ENCODE peak calls at places on chromosomes 11 and 22, in eight cellular contexts. One of them, this sample, is unnamed.

GRCh38 chr11:7587712-7588111 is 73.9 kb downstream of the PPFIBP2 start:
- DNase-seq in stomach: no peak
- DNase-seq in HS-5: no peak
- DNase-seq in small intestine: no peak
- DNase-seq in mesendoderm: no peak
- DNase-seq in nucleus accumbens: no peak
- DNase-seq in MCF 10A: no peak
- DNase-seq in cardiac septum: no peak
- DNase-seq in this sample: no peak

GRCh38 chr11:7514099-7514725 is 413 bp downstream of the PPFIBP2 start:
- DNase-seq in mesendoderm: no peak
- DNase-seq in MCF 10A: no peak
- DNase-seq in nucleus accumbens: no peak
- DNase-seq in stomach: no peak
- DNase-seq in HS-5: no peak
- DNase-seq in small intestine: peak
- DNase-seq in cardiac septum: no peak
- DNase-seq in this sample: no peak

GRCh38 chr11:73478737-73479347 is 102.6 kb downstream of the RELT start:
- DNase-seq in HS-5: no peak
- DNase-seq in small intestine: peak
- DNase-seq in cardiac septum: no peak
- DNase-seq in mesendoderm: peak
- DNase-seq in nucleus accumbens: no peak
- DNase-seq in MCF 10A: peak
- DNase-seq in stomach: no peak
- DNase-seq in this sample: no peak

GRCh38 chr22:41288245-41288946 is 2.4 kb upstream of the RANGAP1 start:
- DNase-seq in cardiac septum: no peak
- DNase-seq in MCF 10A: peak
- DNase-seq in HS-5: peak
- DNase-seq in small intestine: peak
- DNase-seq in stomach: peak
- DNase-seq in mesendoderm: peak
- DNase-seq in nucleus accumbens: no peak
- DNase-seq in this sample: no peak

GRCh38 chr11:98940913-98941312 is 79.8 kb upstream of the CNTN5 start:
- DNase-seq in MCF 10A: peak
- DNase-seq in mesendoderm: peak
- DNase-seq in nucleus accumbens: no peak
- DNase-seq in HS-5: no peak
- DNase-seq in cardiac septum: no peak
- DNase-seq in stomach: no peak
- DNase-seq in small intestine: no peak
- DNase-seq in this sample: no peak

GRCh38 chr11:14625804-14626203 is 17.8 kb upstream of the PDE3B start:
- DNase-seq in cardiac septum: no peak
- DNase-seq in mesendoderm: no peak
- DNase-seq in small intestine: no peak
- DNase-seq in HS-5: no peak
- DNase-seq in nucleus accumbens: no peak
- DNase-seq in stomach: no peak
- DNase-seq in MCF 10A: no peak
- DNase-seq in this sample: no peak

GRCh38 chr22:30872282-30873041 is 96.1 kb downstream of the MORC2 start:
- DNase-seq in HS-5: no peak
- DNase-seq in MCF 10A: no peak
- DNase-seq in stomach: no peak
- DNase-seq in small intestine: no peak
- DNase-seq in cardiac septum: peak
- DNase-seq in mesendoderm: no peak
- DNase-seq in nucleus accumbens: no peak
- DNase-seq in this sample: no peak

GRCh38 chr11:93784935-93785360 is 866 bp downstream of the MED17 start:
- DNase-seq in small intestine: no peak
- DNase-seq in nucleus accumbens: no peak
- DNase-seq in stomach: no peak
- DNase-seq in HS-5: no peak
- DNase-seq in mesendoderm: no peak
- DNase-seq in MCF 10A: no peak
- DNase-seq in cardiac septum: no peak
- DNase-seq in this sample: no peak

GRCh38 chr11:119352857-119353260 is 6.4 kb upstream of the MFRP start:
- DNase-seq in mesendoderm: peak
- DNase-seq in nucleus accumbens: no peak
- DNase-seq in stomach: peak
- DNase-seq in MCF 10A: peak
- DNase-seq in HS-5: no peak
- DNase-seq in small intestine: peak
- DNase-seq in cardiac septum: no peak
- DNase-seq in this sample: no peak

GRCh38 chr11:119120639-119121007 is 757 bp upstream of the HINFP start:
- DNase-seq in mesendoderm: no peak
- DNase-seq in nucleus accumbens: no peak
- DNase-seq in small intestine: no peak
- DNase-seq in HS-5: no peak
- DNase-seq in stomach: no peak
- DNase-seq in MCF 10A: no peak
- DNase-seq in cardiac septum: no peak
- DNase-seq in this sample: no peak

GRCh38 chr11:117217685-117218084 is 14.2 kb downstream of the PCSK7 start:
- DNase-seq in stomach: no peak
- DNase-seq in cardiac septum: no peak
- DNase-seq in small intestine: no peak
- DNase-seq in nucleus accumbens: no peak
- DNase-seq in MCF 10A: no peak
- DNase-seq in mesendoderm: no peak
- DNase-seq in HS-5: no peak
- DNase-seq in this sample: no peak

GRCh38 chr22:44648821-44649566 is 53.0 kb upstream of the PRR5 start:
- DNase-seq in small intestine: no peak
- DNase-seq in nucleus accumbens: no peak
- DNase-seq in stomach: no peak
- DNase-seq in cardiac septum: peak
- DNase-seq in mesendoderm: no peak
- DNase-seq in HS-5: peak
- DNase-seq in MCF 10A: no peak
- DNase-seq in this sample: peak

GRCh38 chr11:68264244-68264643 is 7.5 kb downstream of the C11orf24 start:
- DNase-seq in nucleus accumbens: no peak
- DNase-seq in cardiac septum: no peak
- DNase-seq in HS-5: no peak
- DNase-seq in MCF 10A: no peak
- DNase-seq in small intestine: no peak
- DNase-seq in stomach: no peak
- DNase-seq in mesendoderm: no peak
- DNase-seq in this sample: no peak